ENCODE peak calls at places on chromosomes 13 and 19, in six cellular contexts. O is neural progenitor cell, X is GM23248, R is MM.1S, M is SK-N-SH, V is GM23338. L is an unnamed sample.
A peak's percentile ranks its signal among the peaks of the same experiment; 100 is the strongest.

GRCh38 chr19:47633516-47633915 is 24.6 kb downstream of the BICRA start:
- DNase-seq in O (no peak), X (no peak), R (no peak), M (no peak), V (no peak), L (peak; percentile 73)

GRCh38 chr19:48588670-48589399 is 17.7 kb upstream of the SPACA4 start:
- DNase-seq in O (peak; percentile 95), X (peak; percentile 94), R (peak; percentile 84), M (peak; percentile 92), V (peak; percentile 97), L (peak; percentile 94)

GRCh38 chr19:4365341-4365740 is 22.0 kb downstream of the MPND start:
- DNase-seq in O (no peak), X (no peak), R (no peak), M (no peak), V (no peak), L (no peak)

GRCh38 chr13:114099918-114100445 is 32.4 kb downstream of the RASA3 start:
- DNase-seq in O (peak; percentile 87), X (peak; percentile 69), R (peak; percentile 18), M (peak; percentile 59), V (peak; percentile 53), L (peak; percentile 66)

GRCh38 chr13:46554971-46555370 is 2.0 kb downstream of the LRCH1 start:
- DNase-seq in O (no peak), X (peak; percentile 43), R (no peak), M (no peak), V (no peak), L (no peak)

GRCh38 chr13:52001120-52001731 is 10.0 kb downstream of the ATP7B start:
- DNase-seq in O (peak; percentile 46), X (peak; percentile 69), R (peak; percentile 16), M (peak; percentile 64), V (peak; percentile 82), L (peak; percentile 50)

GRCh38 chr19:33143897-33144405 is 12.0 kb downstream of the WDR88 start:
- DNase-seq in O (peak; percentile 79), X (peak; percentile 76), R (peak; percentile 51), M (peak; percentile 88), V (peak; percentile 83), L (peak; percentile 62)

GRCh38 chr19:51027126-51027806 is 850 bp upstream of the KLK11 start:
- DNase-seq in O (no peak), X (no peak), R (no peak), M (peak; percentile 28), V (no peak), L (no peak)

GRCh38 chr13:32175307-32175706 is 139.9 kb downstream of the ZAR1L start:
- DNase-seq in O (no peak), X (no peak), R (no peak), M (no peak), V (no peak), L (no peak)

GRCh38 chr19:29573486-29573885 is 32.6 kb upstream of the POP4 start:
- DNase-seq in O (no peak), X (no peak), R (no peak), M (no peak), V (no peak), L (no peak)

GRCh38 chr13:114314074-114314912 is at the start of gene CHAMP1:
- DNase-seq in O (peak; percentile 95), X (peak; percentile 99), R (peak; percentile 95), M (peak; percentile 99), V (peak; percentile 91), L (peak; percentile 93)

GRCh38 chr13:111131048-111131447 is 15.9 kb downstream of the ARHGEF7 start:
- DNase-seq in O (no peak), X (no peak), R (no peak), M (no peak), V (no peak), L (no peak)

GRCh38 chr19:44685877-44686276 is 13.1 kb upstream of the CEACAM16 start:
- DNase-seq in O (no peak), X (peak; percentile 25), R (no peak), M (no peak), V (no peak), L (peak; percentile 57)
- H3F3A ChIP-seq in O (no peaks in the 10 kb centered on the region), X (peaks cover 9% of the 10 kb centered on the region), R (no peaks in the 10 kb centered on the region), M (peaks cover 33% of the 10 kb centered on the region), V (no peaks in the 10 kb centered on the region), L (no peaks in the 10 kb centered on the region)

GRCh38 chr13:100175803-100176182 is 86.9 kb downstream of the PCCA start:
- DNase-seq in O (no peak), X (no peak), R (no peak), M (no peak), V (no peak), L (no peak)

GRCh38 chr13:100175078-100175802 is 86.3 kb downstream of the PCCA start:
- DNase-seq in O (peak; percentile 21), X (no peak), R (no peak), M (no peak), V (no peak), L (no peak)

GRCh38 chr13:100173203-100173602 is 84.3 kb downstream of the PCCA start:
- DNase-seq in O (no peak), X (no peak), R (no peak), M (no peak), V (no peak), L (no peak)

DNA sequence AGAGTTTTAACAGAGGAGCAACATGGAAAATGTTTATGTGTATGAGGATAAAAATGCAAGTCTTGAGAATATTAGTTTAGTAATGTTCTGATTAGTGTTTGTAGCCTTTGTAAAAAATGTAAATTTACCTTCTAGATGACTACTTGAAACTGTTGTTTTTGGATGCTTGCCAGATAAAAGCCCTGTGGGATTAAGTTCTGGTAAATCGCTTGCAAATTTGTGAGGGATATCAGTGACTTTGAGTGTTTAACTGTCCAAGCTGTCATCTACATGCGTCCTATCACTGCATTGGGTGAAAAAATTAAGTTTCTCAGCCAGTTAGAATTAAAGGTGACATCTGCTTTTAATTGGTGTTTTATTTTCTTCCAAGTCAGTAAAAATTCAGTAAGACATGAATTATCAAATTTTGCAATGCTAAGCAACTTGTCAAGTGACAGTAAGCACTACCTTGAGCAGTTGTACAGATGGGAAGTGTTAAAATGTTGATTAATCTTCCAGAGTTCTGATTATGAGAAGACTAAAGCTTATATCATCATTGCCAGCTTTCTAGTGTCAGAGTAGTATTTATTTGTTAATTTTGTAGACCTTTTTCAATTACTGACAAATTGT is 88.0 kb downstream of the PCCA start:
- DNase-seq in O (peak; percentile 30), X (peak; percentile 10), R (no peak), M (peak; percentile 22), V (no peak), L (no peak)
- TF ChIP-seq EZH2phosphoT487 in O (no peak), X (no peak), R (no peak), M (no peak), V (no peak), L (no peak)

DNA sequence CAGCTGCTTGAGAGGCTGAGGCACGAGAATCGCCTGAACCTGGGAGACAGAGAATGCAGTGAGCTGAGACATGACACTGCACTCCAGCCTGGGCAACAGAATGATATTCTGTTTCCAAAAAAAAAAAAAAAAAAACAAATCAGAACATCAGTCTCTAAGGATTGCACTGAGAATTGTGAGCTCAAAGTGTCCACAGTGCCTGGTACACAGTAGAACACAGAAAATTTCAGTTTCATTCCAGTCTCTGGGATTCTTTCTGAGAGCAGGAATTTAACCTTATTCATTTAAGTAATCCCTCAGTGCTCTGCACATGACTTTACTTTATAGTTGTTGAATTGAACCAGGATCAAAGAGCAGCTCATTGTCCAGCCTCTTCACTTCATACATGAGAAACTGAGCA is 25.9 kb upstream of the GATAD2A start:
- DNase-seq in O (no peak), X (no peak), R (no peak), M (no peak), V (no peak), L (no peak)
- H3F3A ChIP-seq in O (peaks cover 12% of the 10 kb centered on the region), X (no peaks in the 10 kb centered on the region), R (peaks cover 15% of the 10 kb centered on the region), M (no peaks in the 10 kb centered on the region), V (peaks cover 2% of the 10 kb centered on the region), L (peaks cover 5% of the 10 kb centered on the region)

GRCh38 chr19:55014714-55015113 is 23.4 kb downstream of the GP6 start:
- DNase-seq in O (no peak), X (no peak), R (peak; percentile 35), M (peak; percentile 50), V (no peak), L (peak; percentile 25)
- TF ChIP-seq EZH2phosphoT487 in O (no peak), X (no peak), R (no peak), M (no peak), V (no peak), L (no peak)

GRCh38 chr19:7340959-7341837 is 7.5 kb upstream of the ARHGEF18 start:
- DNase-seq in O (peak; percentile 88), X (peak; percentile 69), R (peak; percentile 88), M (peak; percentile 71), V (peak; percentile 94), L (peak; percentile 92)
- H3F3A ChIP-seq in O (no peaks in the 10 kb centered on the region), X (no peaks in the 10 kb centered on the region), R (peaks cover 27% of the 10 kb centered on the region), M (no peaks in the 10 kb centered on the region), V (no peaks in the 10 kb centered on the region), L (no peaks in the 10 kb centered on the region)

GRCh38 chr13:58804832-58805231 is 1173.3 kb downstream of the PCDH17 start:
- DNase-seq in O (no peak), X (no peak), R (no peak), M (peak; percentile 22), V (no peak), L (no peak)
- TF ChIP-seq EZH2phosphoT487 in O (no peak), X (no peak), R (no peak), M (no peak), V (no peak), L (no peak)

DNA sequence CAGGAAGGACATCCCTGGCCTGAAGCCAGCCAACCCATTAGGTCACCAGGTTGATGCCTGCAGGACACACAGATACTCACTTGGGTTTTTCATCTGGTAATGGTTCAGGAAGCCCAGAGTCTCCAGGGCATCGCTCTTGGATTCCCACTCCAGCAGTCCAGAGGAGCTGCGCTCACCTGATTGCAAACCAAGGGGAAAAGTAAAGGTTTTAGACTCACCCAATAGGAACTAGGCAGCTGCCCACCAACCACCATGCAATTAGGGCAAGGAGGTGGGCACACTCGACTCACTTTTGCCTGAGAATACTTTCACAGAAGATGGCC is 5.7 kb upstream of the ECH1 start:
- DNase-seq in O (no peak), X (no peak), R (no peak), M (peak; percentile 63), V (no peak), L (no peak)
- H3F3A ChIP-seq in O (peaks cover 96% of the 10 kb centered on the region), X (peaks cover 86% of the 10 kb centered on the region), R (peaks cover 32% of the 10 kb centered on the region), M (peaks cover 74% of the 10 kb centered on the region), V (peaks cover 88% of the 10 kb centered on the region), L (peaks cover 10% of the 10 kb centered on the region)